ENCODE peak calls at places on chromosome 2, in six cellular contexts. D is colonic mucosa, A is AG04450, V is A549, Y is esophagus squamous epithelium, K is body of pancreas. W is an unnamed sample.

GRCh38 chr2:5093056-5093455 is 599.1 kb upstream of the SOX11 start:
- DNase-seq in D (no peak), Y (no peak), K (no peak), V (no peak), A (no peak), W (no peak)

GRCh38 chr2:78979380-78980238 is 45.9 kb upstream of the REG3G start:
- DNase-seq in A (no peak), K (peak; percentile 72), V (no peak), Y (no peak), D (peak; percentile 30), W (no peak)

GRCh38 chr2:283996-284794 is 3.7 kb downstream of the ALKAL2 start:
- DNase-seq in K (no peak), V (no peak), D (no peak), Y (no peak), A (no peak), W (no peak)

GRCh38 chr2:170122883-170123547 is 54.9 kb upstream of the MYO3B start:
- DNase-seq in V (peak; percentile 32), Y (no peak), K (no peak), A (peak; percentile 32), D (no peak), W (peak; percentile 86)

GRCh38 chr2:134917958-134918517 is 584 bp upstream of the CCNT2 start:
- DNase-seq in A (no peak), K (peak; percentile 91), Y (peak; percentile 90), V (no peak), D (no peak), W (peak; percentile 66)

GRCh38 chr2:48860391-48860790 is 104.9 kb upstream of the LHCGR start:
- DNase-seq in Y (no peak), A (no peak), D (no peak), K (no peak), V (no peak), W (no peak)

GRCh38 chr2:197847666-197848401 is 43.4 kb downstream of the PLCL1 start:
- DNase-seq in V (no peak), K (no peak), D (no peak), Y (no peak), A (no peak), W (no peak)

GRCh38 chr2:181678033-181678586 is 2.2 kb downstream of the NEUROD1 start:
- DNase-seq in D (peak; percentile 56), K (peak; percentile 77), Y (no peak), V (no peak), A (peak; percentile 50), W (peak; percentile 5)

GRCh38 chr2:159211447-159212396 is 74.8 kb downstream of the WDSUB1 start:
- DNase-seq in K (no peak), Y (no peak), D (no peak), A (no peak), V (no peak), W (no peak)

GRCh38 chr2:173522356-173522755 is 167.7 kb downstream of the CDCA7 start:
- DNase-seq in Y (no peak), V (no peak), A (no peak), K (no peak), D (no peak), W (no peak)

GRCh38 chr2:27042985-27043634 is 8.4 kb upstream of the AGBL5 start:
- DNase-seq in Y (no peak), A (no peak), V (no peak), D (no peak), K (no peak), W (no peak)

GRCh38 chr2:239013670-239013960 is 165.7 kb downstream of the TWIST2 start:
- DNase-seq in V (no peak), Y (no peak), A (no peak), D (no peak), K (no peak), W (no peak)

GRCh38 chr2:218962859-218963492 is 3.5 kb downstream of the CDK5R2 start:
- DNase-seq in V (peak; percentile 72), K (peak; percentile 71), Y (no peak), A (no peak), D (peak; percentile 68), W (peak; percentile 53)

GRCh38 chr2:20049631-20050030 is 1.8 kb downstream of the LAPTM4A start:
- DNase-seq in V (no peak), D (no peak), A (no peak), Y (no peak), K (no peak), W (no peak)

GRCh38 chr2:158043181-158043948 is 58.3 kb upstream of the UPP2 start:
- DNase-seq in Y (no peak), K (no peak), A (no peak), D (no peak), V (no peak), W (no peak)

GRCh38 chr2:54947121-54947520 is 103.1 kb downstream of the RTN4 start:
- DNase-seq in A (no peak), Y (no peak), K (no peak), D (no peak), V (no peak), W (no peak)

GRCh38 chr2:62042944-62043343 is 137.5 kb downstream of the COMMD1 start:
- DNase-seq in V (no peak), K (no peak), A (no peak), D (no peak), Y (no peak), W (peak; percentile 83)

GRCh38 chr2:121192576-121192975 is 92.4 kb downstream of the TFCP2L1 start:
- DNase-seq in V (no peak), K (no peak), Y (no peak), A (no peak), D (no peak), W (no peak)

GRCh38 chr2:226678422-226678821 is 121.2 kb downstream of the IRS1 start:
- DNase-seq in A (no peak), V (no peak), D (peak; percentile 59), K (no peak), Y (no peak), W (no peak)

GRCh38 chr2:218259099-218259921 is 1.5 kb upstream of the GPBAR1 start:
- DNase-seq in K (peak; percentile 36), Y (no peak), A (no peak), V (no peak), D (no peak), W (no peak)

GRCh38 chr2:29272311-29272710 is 157.1 kb downstream of the CLIP4 start:
- DNase-seq in Y (no peak), A (no peak), D (no peak), V (no peak), K (no peak), W (no peak)

GRCh38 chr2:158716921-158717320 is 78.2 kb upstream of the DAPL1 start:
- DNase-seq in D (no peak), A (no peak), V (no peak), Y (no peak), K (no peak), W (no peak)

GRCh38 chr2:200585730-200586643 is at the start of gene AOX1:
- DNase-seq in A (no peak), Y (no peak), D (peak; percentile 64), K (peak; percentile 80), V (no peak), W (no peak)

GRCh38 chr2:73832905-73833304 is 4.1 kb downstream of the STAMBP start:
- DNase-seq in Y (no peak), K (no peak), A (no peak), D (no peak), V (no peak), W (no peak)

GRCh38 chr2:134583462-134583861 is 135.3 kb downstream of the TMEM163 start:
- DNase-seq in Y (no peak), A (no peak), K (no peak), D (no peak), V (no peak), W (no peak)

GRCh38 chr2:233822101-233822771 is 32.1 kb downstream of the HJURP start:
- DNase-seq in D (no peak), Y (no peak), V (no peak), A (no peak), K (no peak), W (no peak)

GRCh38 chr2:16537347-16537746 is 128.3 kb downstream of the CYRIA start:
- DNase-seq in D (no peak), K (no peak), V (no peak), Y (no peak), A (no peak), W (peak; percentile 26)

GRCh38 chr2:133452561-133452960 is 115.7 kb downstream of the NCKAP5 start:
- DNase-seq in A (no peak), K (no peak), Y (no peak), D (no peak), V (no peak), W (peak; percentile 56)

GRCh38 chr2:31558401-31559295 is 22.1 kb downstream of the SRD5A2 start:
- DNase-seq in K (no peak), Y (no peak), V (no peak), A (no peak), D (no peak), W (peak; percentile 57)

GRCh38 chr2:179842498-179843153 is 18.8 kb downstream of the ZNF385B start:
- DNase-seq in V (no peak), K (no peak), A (no peak), D (no peak), Y (no peak), W (no peak)

DNA sequence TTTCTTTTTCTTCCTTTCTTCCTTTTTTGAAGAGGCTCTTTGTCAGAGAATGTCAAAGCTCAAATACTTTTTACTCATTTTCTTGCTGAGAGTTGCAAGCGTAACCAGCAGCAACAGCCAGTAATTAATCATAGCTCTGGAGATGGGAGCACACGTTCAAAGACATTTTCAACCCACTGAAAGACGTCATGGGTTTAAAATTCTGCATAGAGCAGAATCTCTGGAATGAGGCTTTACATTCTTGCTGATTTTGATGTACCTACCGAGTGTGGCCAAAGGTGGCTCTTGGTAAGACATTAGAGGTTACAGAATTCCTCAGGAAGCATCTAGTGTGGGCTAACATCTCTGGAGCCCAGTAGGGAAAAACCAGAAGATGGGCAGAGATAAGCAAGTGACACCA is 292.5 kb downstream of the MTX2 start:
- DNase-seq in A (no peak), Y (no peak), D (no peak), V (no peak), K (no peak), W (no peak)
- H3K27ac ChIP-seq in A (no peak overlapping the region), Y (no peak overlapping the region), D (no peak overlapping the region), V (peak overlapping the region; percentile 69), K (no peak overlapping the region), W (peak overlapping the region; percentile 54)

GRCh38 chr2:70557171-70557838 is 3.7 kb upstream of the TGFA start:
- DNase-seq in D (peak; percentile 78), A (no peak), K (peak; percentile 76), V (no peak), Y (no peak), W (no peak)
- H3K27ac ChIP-seq in D (peak overlapping the region; percentile 47), A (no peak overlapping the region), K (peak overlapping the region; percentile 76), V (no peak overlapping the region), Y (peak overlapping the region; percentile 28), W (peak overlapping the region; percentile 30)

GRCh38 chr2:109130726-109130995 is 1.7 kb downstream of the SH3RF3 start:
- DNase-seq in V (no peak), A (no peak), K (no peak), D (no peak), Y (no peak), W (no peak)
- H3K27ac ChIP-seq in V (no peak overlapping the region), A (peak overlapping the region; percentile 47), K (no peak overlapping the region), D (peak overlapping the region; percentile 57), Y (no peak overlapping the region), W (no peak overlapping the region)

GRCh38 chr2:84959045-84959493 is 11.9 kb upstream of the KCMF1 start:
- DNase-seq in V (peak; percentile 74), K (no peak), Y (no peak), A (no peak), D (no peak), W (no peak)
- H3K27ac ChIP-seq in V (peak overlapping the region; percentile 90), K (peak overlapping the region; percentile 97), Y (peak overlapping the region; percentile 36), A (peak overlapping the region; percentile 95), D (peak overlapping the region; percentile 65), W (peak overlapping the region; percentile 96)